ENCODE peak calls at places on chromosomes 4 and X, in seven cellular contexts. One of them, this sample, is unnamed.

GRCh38 chr4:6727081-6727942 is 11.3 kb downstream of the BLOC1S4 start:
- DNase-seq in CD8-positive, alpha-beta T cell: no peak
- DNase-seq in A673: peak; percentile 46
- DNase-seq in ovary: peak; percentile 54
- DNase-seq in IMR-90: no peak
- DNase-seq in stomach: no peak
- DNase-seq in HL-60: no peak
- DNase-seq in this sample: no peak

GRCh38 chr4:187606581-187606980 is 389.0 kb upstream of the ZFP42 start:
- DNase-seq in CD8-positive, alpha-beta T cell: no peak
- DNase-seq in A673: peak; percentile 84
- DNase-seq in ovary: no peak
- DNase-seq in IMR-90: peak; percentile 69
- DNase-seq in stomach: no peak
- DNase-seq in HL-60: peak; percentile 28
- DNase-seq in this sample: no peak

GRCh38 chr4:153467154-153467896 is 1.2 kb downstream of the TMEM131L start:
- DNase-seq in CD8-positive, alpha-beta T cell: peak; percentile 45
- DNase-seq in A673: peak; percentile 20
- DNase-seq in ovary: peak; percentile 58
- DNase-seq in IMR-90: no peak
- DNase-seq in stomach: peak; percentile 84
- DNase-seq in HL-60: peak; percentile 47
- DNase-seq in this sample: no peak

GRCh38 chrX:129529685-129530281 is 6.5 kb upstream of the SMARCA1 start:
- DNase-seq in CD8-positive, alpha-beta T cell: no peak
- DNase-seq in A673: peak; percentile 68
- DNase-seq in ovary: no peak
- DNase-seq in IMR-90: peak; percentile 50
- DNase-seq in stomach: no peak
- DNase-seq in HL-60: no peak
- DNase-seq in this sample: no peak

GRCh38 chr4:109589119-109589518 is 29.1 kb downstream of the MCUB start:
- DNase-seq in CD8-positive, alpha-beta T cell: no peak
- DNase-seq in A673: no peak
- DNase-seq in ovary: no peak
- DNase-seq in IMR-90: peak; percentile 6
- DNase-seq in stomach: no peak
- DNase-seq in HL-60: no peak
- DNase-seq in this sample: peak; percentile 33

GRCh38 chr4:125727931-125728330 is 413.2 kb downstream of the FAT4 start:
- DNase-seq in CD8-positive, alpha-beta T cell: no peak
- DNase-seq in A673: no peak
- DNase-seq in ovary: no peak
- DNase-seq in IMR-90: peak; percentile 30
- DNase-seq in stomach: no peak
- DNase-seq in HL-60: no peak
- DNase-seq in this sample: no peak

GRCh38 chrX:23752740-23753435 is 9.8 kb upstream of the ACOT9 start:
- DNase-seq in CD8-positive, alpha-beta T cell: no peak
- DNase-seq in A673: no peak
- DNase-seq in ovary: no peak
- DNase-seq in IMR-90: peak; percentile 62
- DNase-seq in stomach: no peak
- DNase-seq in HL-60: no peak
- DNase-seq in this sample: no peak

GRCh38 chr4:8688041-8688907 is 95.7 kb downstream of the CPZ start:
- DNase-seq in CD8-positive, alpha-beta T cell: no peak
- DNase-seq in A673: peak; percentile 69
- DNase-seq in ovary: no peak
- DNase-seq in IMR-90: peak; percentile 2
- DNase-seq in stomach: no peak
- DNase-seq in HL-60: peak; percentile 12
- DNase-seq in this sample: no peak

GRCh38 chr4:186932631-186933150 is 209.0 kb upstream of the FAT1 start:
- DNase-seq in CD8-positive, alpha-beta T cell: no peak
- DNase-seq in A673: peak; percentile 86
- DNase-seq in ovary: no peak
- DNase-seq in IMR-90: peak; percentile 74
- DNase-seq in stomach: no peak
- DNase-seq in HL-60: no peak
- DNase-seq in this sample: no peak

GRCh38 chr4:17323619-17324400 is 188.1 kb downstream of the QDPR start:
- DNase-seq in CD8-positive, alpha-beta T cell: no peak
- DNase-seq in A673: peak; percentile 47
- DNase-seq in ovary: no peak
- DNase-seq in IMR-90: peak; percentile 60
- DNase-seq in stomach: no peak
- DNase-seq in HL-60: no peak
- DNase-seq in this sample: no peak

GRCh38 chrX:80648023-80648422 is 161.7 kb downstream of the BRWD3 start:
- DNase-seq in CD8-positive, alpha-beta T cell: no peak
- DNase-seq in A673: peak; percentile 11
- DNase-seq in ovary: no peak
- DNase-seq in IMR-90: no peak
- DNase-seq in stomach: no peak
- DNase-seq in HL-60: no peak
- DNase-seq in this sample: no peak

GRCh38 chrX:68369559-68369958 is 63.7 kb downstream of the OPHN1 start:
- DNase-seq in CD8-positive, alpha-beta T cell: no peak
- DNase-seq in A673: no peak
- DNase-seq in ovary: no peak
- DNase-seq in IMR-90: no peak
- DNase-seq in stomach: no peak
- DNase-seq in HL-60: no peak
- DNase-seq in this sample: no peak

GRCh38 chr4:52244773-52245360 is 193.8 kb downstream of the SPATA18 start:
- DNase-seq in CD8-positive, alpha-beta T cell: no peak
- DNase-seq in A673: no peak
- DNase-seq in ovary: no peak
- DNase-seq in IMR-90: no peak
- DNase-seq in stomach: no peak
- DNase-seq in HL-60: no peak
- DNase-seq in this sample: no peak

GRCh38 chrX:11591712-11592351 is 73.9 kb downstream of the ARHGAP6 start:
- DNase-seq in CD8-positive, alpha-beta T cell: no peak
- DNase-seq in A673: peak; percentile 17
- DNase-seq in ovary: no peak
- DNase-seq in IMR-90: no peak
- DNase-seq in stomach: no peak
- DNase-seq in HL-60: no peak
- DNase-seq in this sample: no peak

GRCh38 chr4:31647776-31648175 is 927.6 kb downstream of the PCDH7 start:
- DNase-seq in CD8-positive, alpha-beta T cell: no peak
- DNase-seq in A673: no peak
- DNase-seq in ovary: no peak
- DNase-seq in IMR-90: no peak
- DNase-seq in stomach: no peak
- DNase-seq in HL-60: no peak
- DNase-seq in this sample: peak; percentile 53

GRCh38 chrX:13380230-13380629 is 60.4 kb upstream of the ATXN3L start:
- DNase-seq in CD8-positive, alpha-beta T cell: no peak
- DNase-seq in A673: no peak
- DNase-seq in ovary: no peak
- DNase-seq in IMR-90: peak; percentile 69
- DNase-seq in stomach: no peak
- DNase-seq in HL-60: no peak
- DNase-seq in this sample: peak; percentile 22

GRCh38 chr4:148951346-148951745 is 509.1 kb upstream of the NR3C2 start:
- DNase-seq in CD8-positive, alpha-beta T cell: no peak
- DNase-seq in A673: no peak
- DNase-seq in ovary: no peak
- DNase-seq in IMR-90: peak; percentile 4
- DNase-seq in stomach: no peak
- DNase-seq in HL-60: no peak
- DNase-seq in this sample: no peak

GRCh38 chr4:3786196-3786869 is 20.1 kb downstream of the ADRA2C start:
- DNase-seq in CD8-positive, alpha-beta T cell: no peak
- DNase-seq in A673: no peak
- DNase-seq in ovary: no peak
- DNase-seq in IMR-90: no peak
- DNase-seq in stomach: peak; percentile 34
- DNase-seq in HL-60: no peak
- DNase-seq in this sample: no peak

GRCh38 chr4:159435561-159436023 is 332.7 kb downstream of the RAPGEF2 start:
- DNase-seq in CD8-positive, alpha-beta T cell: no peak
- DNase-seq in A673: no peak
- DNase-seq in ovary: no peak
- DNase-seq in IMR-90: no peak
- DNase-seq in stomach: no peak
- DNase-seq in HL-60: no peak
- DNase-seq in this sample: no peak

GRCh38 chr4:24794916-24795665 is at the start of gene SOD3:
- DNase-seq in CD8-positive, alpha-beta T cell: no peak
- DNase-seq in A673: no peak
- DNase-seq in ovary: peak; percentile 69
- DNase-seq in IMR-90: peak; percentile 86
- DNase-seq in stomach: peak; percentile 79
- DNase-seq in HL-60: no peak
- DNase-seq in this sample: no peak

GRCh38 chr4:24792552-24792951 is 2.8 kb upstream of the SOD3 start:
- DNase-seq in CD8-positive, alpha-beta T cell: no peak
- DNase-seq in A673: no peak
- DNase-seq in ovary: no peak
- DNase-seq in IMR-90: no peak
- DNase-seq in stomach: no peak
- DNase-seq in HL-60: no peak
- DNase-seq in this sample: no peak

GRCh38 chr4:24793219-24794005 is 2.0 kb upstream of the SOD3 start:
- DNase-seq in CD8-positive, alpha-beta T cell: no peak
- DNase-seq in A673: no peak
- DNase-seq in ovary: no peak
- DNase-seq in IMR-90: peak; percentile 19
- DNase-seq in stomach: no peak
- DNase-seq in HL-60: no peak
- DNase-seq in this sample: no peak

GRCh38 chr4:24795666-24796381 is 451 bp downstream of the SOD3 start:
- DNase-seq in CD8-positive, alpha-beta T cell: no peak
- DNase-seq in A673: no peak
- DNase-seq in ovary: no peak
- DNase-seq in IMR-90: no peak
- DNase-seq in stomach: no peak
- DNase-seq in HL-60: no peak
- DNase-seq in this sample: no peak

GRCh38 chr4:24794111-24794860 is 1.1 kb upstream of the SOD3 start:
- DNase-seq in CD8-positive, alpha-beta T cell: no peak
- DNase-seq in A673: no peak
- DNase-seq in ovary: no peak
- DNase-seq in IMR-90: peak; percentile 72
- DNase-seq in stomach: no peak
- DNase-seq in HL-60: no peak
- DNase-seq in this sample: no peak
- H3K27ac ChIP-seq in CD8-positive, alpha-beta T cell: no peak overlapping the region
- H3K27ac ChIP-seq in A673: no peak overlapping the region
- H3K27ac ChIP-seq in ovary: peak overlapping the region; percentile 38
- H3K27ac ChIP-seq in IMR-90: no peak overlapping the region
- H3K27ac ChIP-seq in stomach: peak overlapping the region; percentile 86
- H3K27ac ChIP-seq in HL-60: no peak overlapping the region
- H3K27ac ChIP-seq in this sample: no peak overlapping the region

DNA sequence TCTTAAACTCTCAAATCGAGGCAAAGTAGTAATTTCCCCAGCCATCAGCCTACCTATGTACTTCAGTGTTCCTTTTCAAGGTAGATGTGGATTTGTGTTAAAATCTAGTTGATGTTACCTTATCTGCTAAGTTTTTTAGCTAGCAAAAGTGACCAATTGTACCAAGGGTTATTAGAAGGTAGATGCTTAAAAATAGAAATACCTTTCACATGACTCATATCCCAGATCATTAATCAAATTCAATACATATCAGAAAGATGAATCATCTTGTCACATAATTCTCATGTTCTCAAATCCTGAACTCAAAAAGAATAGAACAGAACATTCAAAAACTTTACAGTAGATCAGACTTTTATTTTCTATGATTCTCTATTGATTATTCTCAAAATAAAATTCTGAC is 3.5 kb downstream of the ENAM start:
- DNase-seq in CD8-positive, alpha-beta T cell: no peak
- DNase-seq in A673: no peak
- DNase-seq in ovary: no peak
- DNase-seq in IMR-90: peak; percentile 47
- DNase-seq in stomach: no peak
- DNase-seq in HL-60: no peak
- DNase-seq in this sample: no peak
- H3K27ac ChIP-seq in CD8-positive, alpha-beta T cell: no peak overlapping the region
- H3K27ac ChIP-seq in A673: no peak overlapping the region
- H3K27ac ChIP-seq in ovary: no peak overlapping the region
- H3K27ac ChIP-seq in IMR-90: no peak overlapping the region
- H3K27ac ChIP-seq in stomach: no peak overlapping the region
- H3K27ac ChIP-seq in HL-60: no peak overlapping the region
- H3K27ac ChIP-seq in this sample: no peak overlapping the region

GRCh38 chrX:134006484-134007161 is 21.2 kb upstream of the GPC3 start:
- DNase-seq in CD8-positive, alpha-beta T cell: no peak
- DNase-seq in A673: no peak
- DNase-seq in ovary: no peak
- DNase-seq in IMR-90: no peak
- DNase-seq in stomach: no peak
- DNase-seq in HL-60: no peak
- DNase-seq in this sample: no peak

GRCh38 chrX:134000260-134001245 is 15.2 kb upstream of the GPC3 start:
- DNase-seq in CD8-positive, alpha-beta T cell: no peak
- DNase-seq in A673: no peak
- DNase-seq in ovary: no peak
- DNase-seq in IMR-90: no peak
- DNase-seq in stomach: no peak
- DNase-seq in HL-60: no peak
- DNase-seq in this sample: no peak

GRCh38 chrX:133999013-133999705 is 13.8 kb upstream of the GPC3 start:
- DNase-seq in CD8-positive, alpha-beta T cell: no peak
- DNase-seq in A673: no peak
- DNase-seq in ovary: peak; percentile 66
- DNase-seq in IMR-90: no peak
- DNase-seq in stomach: no peak
- DNase-seq in HL-60: no peak
- DNase-seq in this sample: no peak

GRCh38 chrX:134004038-134004437 is 18.6 kb upstream of the GPC3 start:
- DNase-seq in CD8-positive, alpha-beta T cell: no peak
- DNase-seq in A673: no peak
- DNase-seq in ovary: no peak
- DNase-seq in IMR-90: peak; percentile 1
- DNase-seq in stomach: no peak
- DNase-seq in HL-60: no peak
- DNase-seq in this sample: peak; percentile 44

GRCh38 chrX:134002921-134003615 is 17.7 kb upstream of the GPC3 start:
- DNase-seq in CD8-positive, alpha-beta T cell: no peak
- DNase-seq in A673: no peak
- DNase-seq in ovary: no peak
- DNase-seq in IMR-90: no peak
- DNase-seq in stomach: no peak
- DNase-seq in HL-60: no peak
- DNase-seq in this sample: no peak
- H3K27ac ChIP-seq in CD8-positive, alpha-beta T cell: no peak overlapping the region
- H3K27ac ChIP-seq in A673: no peak overlapping the region
- H3K27ac ChIP-seq in ovary: no peak overlapping the region
- H3K27ac ChIP-seq in IMR-90: no peak overlapping the region
- H3K27ac ChIP-seq in stomach: no peak overlapping the region
- H3K27ac ChIP-seq in HL-60: no peak overlapping the region
- H3K27ac ChIP-seq in this sample: no peak overlapping the region

DNA sequence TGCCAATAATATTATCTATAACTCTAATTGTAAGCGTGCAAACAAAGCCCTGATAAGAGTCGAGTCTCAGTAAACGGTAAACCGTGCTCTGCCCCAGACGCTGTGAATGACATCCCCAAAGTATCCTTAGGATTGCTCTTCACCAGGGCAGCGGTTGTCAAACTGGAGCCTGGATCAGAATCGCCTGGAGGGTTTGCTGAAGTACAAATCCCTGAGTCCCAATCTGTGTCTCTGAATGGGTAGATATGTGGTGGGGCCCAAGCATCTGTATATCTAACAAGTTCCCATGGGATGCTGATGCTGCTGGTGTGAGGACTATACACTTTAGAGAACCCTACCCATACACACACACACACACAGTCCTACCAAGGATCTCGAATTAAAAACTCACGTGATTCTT is 813 bp upstream of the APBB2 start:
- DNase-seq in CD8-positive, alpha-beta T cell: no peak
- DNase-seq in A673: no peak
- DNase-seq in ovary: no peak
- DNase-seq in IMR-90: no peak
- DNase-seq in stomach: no peak
- DNase-seq in HL-60: no peak
- DNase-seq in this sample: no peak
- H3K27ac ChIP-seq in CD8-positive, alpha-beta T cell: no peak overlapping the region
- H3K27ac ChIP-seq in A673: no peak overlapping the region
- H3K27ac ChIP-seq in ovary: no peak overlapping the region
- H3K27ac ChIP-seq in IMR-90: no peak overlapping the region
- H3K27ac ChIP-seq in stomach: peak overlapping the region; percentile 89
- H3K27ac ChIP-seq in HL-60: no peak overlapping the region
- H3K27ac ChIP-seq in this sample: peak overlapping the region; percentile 90